ENCODE peak calls at places on chromosomes 3 and 15, in five cellular contexts. One of them, this sample, is unnamed.

GRCh38 chr3:114650808-114651207 is 357.0 kb downstream of the TIGIT start:
- DNase-seq in GM12865: no peak
- DNase-seq in cardiac fibroblast: peak; percentile 33
- DNase-seq in A549: no peak
- DNase-seq in activated B cell treated with CpG ODN at 0.5 μM for 24 hours: no peak
- DNase-seq in this sample: no peak

GRCh38 chr3:4550957-4551754 is 58.0 kb downstream of the ITPR1 start:
- DNase-seq in GM12865: no peak
- DNase-seq in A549: no peak
- DNase-seq in activated B cell treated with CpG ODN at 0.5 μM for 24 hours: no peak
- DNase-seq in cardiac fibroblast: peak; percentile 27
- DNase-seq in this sample: no peak

GRCh38 chr15:64634576-64635485 is 140.6 kb downstream of the RBPMS2 start:
- DNase-seq in cardiac fibroblast: peak; percentile 51
- DNase-seq in A549: no peak
- DNase-seq in GM12865: peak; percentile 88
- DNase-seq in activated B cell treated with CpG ODN at 0.5 μM for 24 hours: no peak
- DNase-seq in this sample: no peak

GRCh38 chr15:77396692-77397091 is 23.2 kb downstream of the PEAK1 start:
- DNase-seq in GM12865: no peak
- DNase-seq in A549: no peak
- DNase-seq in cardiac fibroblast: no peak
- DNase-seq in activated B cell treated with CpG ODN at 0.5 μM for 24 hours: no peak
- DNase-seq in this sample: no peak

GRCh38 chr15:57031605-57032004 is 113.2 kb downstream of the TCF12 start:
- DNase-seq in activated B cell treated with CpG ODN at 0.5 μM for 24 hours: no peak
- DNase-seq in GM12865: peak; percentile 16
- DNase-seq in cardiac fibroblast: peak; percentile 69
- DNase-seq in A549: no peak
- DNase-seq in this sample: no peak

GRCh38 chr3:101453966-101454365 is 59.0 kb downstream of the SENP7 start:
- DNase-seq in cardiac fibroblast: no peak
- DNase-seq in A549: no peak
- DNase-seq in activated B cell treated with CpG ODN at 0.5 μM for 24 hours: no peak
- DNase-seq in GM12865: no peak
- DNase-seq in this sample: no peak

GRCh38 chr3:56684029-56684428 is 964 bp upstream of the TASOR start:
- DNase-seq in activated B cell treated with CpG ODN at 0.5 μM for 24 hours: no peak
- DNase-seq in A549: no peak
- DNase-seq in GM12865: no peak
- DNase-seq in cardiac fibroblast: no peak
- DNase-seq in this sample: no peak

GRCh38 chr15:41564286-41564959 is 5.4 kb downstream of the TYRO3 start:
- DNase-seq in A549: no peak
- DNase-seq in activated B cell treated with CpG ODN at 0.5 μM for 24 hours: no peak
- DNase-seq in GM12865: no peak
- DNase-seq in cardiac fibroblast: peak; percentile 64
- DNase-seq in this sample: no peak

GRCh38 chr3:127686512-127686894 is 13.8 kb downstream of the ABTB1 start:
- DNase-seq in activated B cell treated with CpG ODN at 0.5 μM for 24 hours: no peak
- DNase-seq in GM12865: no peak
- DNase-seq in cardiac fibroblast: no peak
- DNase-seq in A549: no peak
- DNase-seq in this sample: no peak

GRCh38 chr3:159616234-159616825 is 372.3 kb upstream of the IL12A start:
- DNase-seq in GM12865: no peak
- DNase-seq in activated B cell treated with CpG ODN at 0.5 μM for 24 hours: no peak
- DNase-seq in A549: peak; percentile 34
- DNase-seq in cardiac fibroblast: peak; percentile 64
- DNase-seq in this sample: no peak

DNA sequence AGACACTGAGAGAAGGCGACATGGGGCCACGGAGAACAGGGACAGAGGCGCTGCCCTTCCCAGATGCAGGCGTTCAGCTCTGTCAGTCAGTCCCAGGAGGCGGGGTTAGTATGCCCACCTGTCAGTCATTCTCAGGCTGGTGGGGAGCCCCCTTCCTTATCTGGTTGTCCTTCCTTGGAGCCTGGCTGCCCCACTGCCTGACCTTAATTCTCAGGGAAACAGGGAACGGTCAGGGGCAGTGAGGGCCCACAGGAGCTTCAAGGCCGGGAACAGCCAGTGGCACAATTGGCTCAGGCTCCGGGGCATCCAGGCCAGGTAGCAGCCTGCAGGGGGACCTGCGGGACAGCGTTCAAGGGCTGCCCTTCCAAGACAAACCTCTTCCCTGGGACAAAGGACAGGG is 133.2 kb downstream of the CHSY1 start:
- DNase-seq in A549: no peak
- DNase-seq in GM12865: no peak
- DNase-seq in activated B cell treated with CpG ODN at 0.5 μM for 24 hours: no peak
- DNase-seq in cardiac fibroblast: no peak
- DNase-seq in this sample: no peak
- TF ChIP-seq CTCF in A549: no peak
- TF ChIP-seq CTCF in GM12865: no peak
- TF ChIP-seq CTCF in activated B cell treated with CpG ODN at 0.5 μM for 24 hours: no peak
- TF ChIP-seq CTCF in cardiac fibroblast: no peak
- TF ChIP-seq CTCF in this sample: no peak

GRCh38 chr3:126567696-126568438 is 9.1 kb upstream of the C3orf22 start:
- DNase-seq in activated B cell treated with CpG ODN at 0.5 μM for 24 hours: no peak
- DNase-seq in cardiac fibroblast: no peak
- DNase-seq in GM12865: no peak
- DNase-seq in A549: peak; percentile 21
- DNase-seq in this sample: peak; percentile 36
- TF ChIP-seq CTCF in activated B cell treated with CpG ODN at 0.5 μM for 24 hours: no peak
- TF ChIP-seq CTCF in cardiac fibroblast: no peak
- TF ChIP-seq CTCF in GM12865: no peak
- TF ChIP-seq CTCF in A549: no peak
- TF ChIP-seq CTCF in this sample: no peak

GRCh38 chr3:71423151-71423906 is 160.2 kb downstream of the FOXP1 start:
- DNase-seq in activated B cell treated with CpG ODN at 0.5 μM for 24 hours: no peak
- DNase-seq in cardiac fibroblast: peak; percentile 10
- DNase-seq in GM12865: no peak
- DNase-seq in A549: peak; percentile 15
- DNase-seq in this sample: no peak
- TF ChIP-seq CTCF in activated B cell treated with CpG ODN at 0.5 μM for 24 hours: no peak
- TF ChIP-seq CTCF in cardiac fibroblast: no peak
- TF ChIP-seq CTCF in GM12865: no peak
- TF ChIP-seq CTCF in A549: no peak
- TF ChIP-seq CTCF in this sample: no peak

DNA sequence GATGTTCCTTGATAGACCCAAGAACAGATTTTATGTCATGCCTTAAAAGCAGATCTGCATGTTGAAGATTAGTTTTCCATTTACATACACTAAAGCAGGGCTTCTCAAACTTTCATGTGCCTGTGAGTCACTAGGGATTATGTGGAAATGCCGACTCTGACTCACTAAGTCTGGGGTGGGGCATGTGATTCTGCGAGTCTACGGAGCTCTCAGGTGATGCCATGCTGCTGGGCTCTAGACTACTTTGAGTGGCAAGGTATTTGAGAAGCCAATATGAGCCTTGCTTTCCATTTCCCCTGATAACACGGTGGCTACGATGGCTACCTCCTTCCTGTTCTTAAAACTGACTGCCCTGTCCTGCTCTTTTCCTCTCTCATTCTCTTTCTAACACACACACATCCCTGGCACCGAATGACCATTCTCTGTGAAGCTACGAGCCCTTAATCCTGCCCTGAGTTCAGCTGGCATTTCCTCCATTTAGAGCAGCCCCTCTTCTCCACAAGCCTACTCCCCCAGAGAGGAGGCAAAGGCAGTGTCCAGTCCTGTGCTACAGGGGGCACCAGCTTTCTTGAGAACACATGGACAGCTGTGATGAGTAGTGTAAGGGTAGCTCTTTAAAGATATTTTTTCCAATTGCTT is 39.7 kb upstream of the PYGO1 start:
- DNase-seq in GM12865: no peak
- DNase-seq in activated B cell treated with CpG ODN at 0.5 μM for 24 hours: no peak
- DNase-seq in A549: peak; percentile 89
- DNase-seq in cardiac fibroblast: peak; percentile 86
- DNase-seq in this sample: no peak
- TF ChIP-seq CTCF in GM12865: no peak
- TF ChIP-seq CTCF in activated B cell treated with CpG ODN at 0.5 μM for 24 hours: no peak
- TF ChIP-seq CTCF in A549: no peak
- TF ChIP-seq CTCF in cardiac fibroblast: no peak
- TF ChIP-seq CTCF in this sample: no peak

DNA sequence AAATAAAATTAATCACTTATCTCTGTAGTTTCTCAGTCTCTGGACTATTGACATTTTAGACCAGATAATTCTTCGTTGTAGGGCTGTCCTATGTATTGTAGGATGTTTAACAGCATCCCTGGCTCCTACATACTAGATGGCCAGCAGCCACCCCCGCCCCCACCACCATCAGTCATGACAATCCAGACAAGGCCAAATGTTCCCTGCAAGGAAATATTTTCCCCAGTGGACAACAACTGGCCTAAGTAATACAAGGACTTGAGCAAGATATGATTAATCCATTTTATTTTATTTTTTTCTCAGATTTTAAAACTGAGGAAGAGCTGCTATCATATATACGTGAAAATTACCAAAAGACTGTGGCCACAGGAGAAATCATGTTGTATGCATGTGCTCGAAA is 23.8 kb downstream of the TICRR start:
- DNase-seq in GM12865: no peak
- DNase-seq in cardiac fibroblast: peak; percentile 32
- DNase-seq in A549: no peak
- DNase-seq in activated B cell treated with CpG ODN at 0.5 μM for 24 hours: no peak
- DNase-seq in this sample: no peak
- TF ChIP-seq CTCF in GM12865: no peak
- TF ChIP-seq CTCF in cardiac fibroblast: no peak
- TF ChIP-seq CTCF in A549: no peak
- TF ChIP-seq CTCF in activated B cell treated with CpG ODN at 0.5 μM for 24 hours: no peak
- TF ChIP-seq CTCF in this sample: no peak

GRCh38 chr15:38863381-38863780 is 298.8 kb upstream of the RASGRP1 start:
- DNase-seq in activated B cell treated with CpG ODN at 0.5 μM for 24 hours: no peak
- DNase-seq in cardiac fibroblast: no peak
- DNase-seq in A549: no peak
- DNase-seq in GM12865: no peak
- DNase-seq in this sample: no peak

GRCh38 chr15:38861108-38861507 is 296.5 kb upstream of the RASGRP1 start:
- DNase-seq in cardiac fibroblast: no peak
- DNase-seq in A549: no peak
- DNase-seq in GM12865: no peak
- DNase-seq in activated B cell treated with CpG ODN at 0.5 μM for 24 hours: no peak
- DNase-seq in this sample: no peak

GRCh38 chr15:38864827-38865604 is 300.4 kb upstream of the RASGRP1 start:
- DNase-seq in GM12865: no peak
- DNase-seq in activated B cell treated with CpG ODN at 0.5 μM for 24 hours: no peak
- DNase-seq in cardiac fibroblast: peak; percentile 100
- DNase-seq in A549: no peak
- DNase-seq in this sample: no peak

GRCh38 chr15:38862104-38862503 is 297.5 kb upstream of the RASGRP1 start:
- DNase-seq in GM12865: no peak
- DNase-seq in cardiac fibroblast: no peak
- DNase-seq in A549: no peak
- DNase-seq in activated B cell treated with CpG ODN at 0.5 μM for 24 hours: no peak
- DNase-seq in this sample: no peak

GRCh38 chr15:38864122-38864521 is 299.5 kb upstream of the RASGRP1 start:
- DNase-seq in cardiac fibroblast: peak; percentile 43
- DNase-seq in A549: no peak
- DNase-seq in activated B cell treated with CpG ODN at 0.5 μM for 24 hours: no peak
- DNase-seq in GM12865: peak; percentile 13
- DNase-seq in this sample: no peak
- TF ChIP-seq CTCF in cardiac fibroblast: peak; percentile 10
- TF ChIP-seq CTCF in A549: no peak
- TF ChIP-seq CTCF in activated B cell treated with CpG ODN at 0.5 μM for 24 hours: no peak
- TF ChIP-seq CTCF in GM12865: no peak
- TF ChIP-seq CTCF in this sample: no peak

GRCh38 chr15:29942144-29942543 is 119.9 kb upstream of the TJP1 start:
- DNase-seq in A549: no peak
- DNase-seq in GM12865: no peak
- DNase-seq in cardiac fibroblast: peak; percentile 33
- DNase-seq in activated B cell treated with CpG ODN at 0.5 μM for 24 hours: no peak
- DNase-seq in this sample: no peak
- TF ChIP-seq CTCF in A549: peak; percentile 46
- TF ChIP-seq CTCF in GM12865: no peak
- TF ChIP-seq CTCF in cardiac fibroblast: peak; percentile 30
- TF ChIP-seq CTCF in activated B cell treated with CpG ODN at 0.5 μM for 24 hours: no peak
- TF ChIP-seq CTCF in this sample: peak; percentile 24